ENCODE peak calls at places on chromosome 15, in nine cellular contexts. M, Y, Q, J, R, H, Z, C and I are unnamed samples.

GRCh38 chr15:39149636-39150035 is 431.2 kb upstream of the THBS1 start:
- DNase-seq in Y (no peak), Q (no peak), J (no peak), M (no peak), R (no peak), Z (no peak), C (no peak), H (no peak), I (no peak)

GRCh38 chr15:90225504-90226234 is 8.1 kb downstream of the CIB1 start:
- DNase-seq in H (no peak), R (no peak), Z (no peak), Y (peak), Q (no peak), C (no peak), M (no peak), J (no peak), I (no peak)

GRCh38 chr15:101149864-101150722 is 101.8 kb downstream of the CHSY1 start:
- DNase-seq in H (no peak), R (no peak), C (no peak), Y (no peak), Z (no peak), M (no peak), J (no peak), Q (no peak), I (no peak)

GRCh38 chr15:25684521-25685215 is 178.5 kb downstream of the ATP10A start:
- DNase-seq in J (no peak), Y (no peak), M (no peak), R (no peak), C (peak), Q (no peak), Z (no peak), H (no peak), I (no peak)

GRCh38 chr15:61227269-61228024 is 1.7 kb downstream of the RORA start:
- DNase-seq in H (peak), J (no peak), C (no peak), M (no peak), Z (no peak), Q (peak), Y (no peak), R (peak), I (peak)

GRCh38 chr15:97995881-97996603 is 35.5 kb downstream of the ARRDC4 start:
- DNase-seq in M (peak), H (peak), Z (no peak), R (peak), Y (no peak), Q (no peak), J (no peak), C (no peak), I (no peak)

GRCh38 chr15:50365570-50365969 is 10.6 kb upstream of the GABPB1 start:
- DNase-seq in Q (no peak), H (no peak), M (no peak), R (no peak), Y (no peak), Z (no peak), C (no peak), J (no peak), I (no peak)

GRCh38 chr15:38373016-38373415 is 80.9 kb upstream of the FAM98B start:
- DNase-seq in R (no peak), Q (no peak), H (no peak), J (no peak), Z (no peak), M (no peak), Y (no peak), C (no peak), I (no peak)

GRCh38 chr15:48389701-48390143 is 58.5 kb downstream of the DUT start:
- DNase-seq in M (no peak), R (no peak), Z (no peak), J (no peak), Q (no peak), H (no peak), Y (no peak), C (no peak), I (no peak)

GRCh38 chr15:43958894-43959330 is 132.1 kb downstream of the WDR76 start:
- DNase-seq in Q (no peak), Y (no peak), R (no peak), M (no peak), H (no peak), C (no peak), Z (no peak), J (peak), I (peak)

GRCh38 chr15:36501063-36501678 is 78.3 kb upstream of the CDIN1 start:
- DNase-seq in R (no peak), Y (no peak), H (peak), J (peak), M (peak), Z (peak), C (peak), Q (peak), I (peak)

GRCh38 chr15:64915518-64916227 is 4.0 kb downstream of the ANKDD1A start:
- DNase-seq in Q (no peak), J (no peak), R (no peak), M (no peak), C (no peak), Z (no peak), H (no peak), Y (no peak), I (no peak)

GRCh38 chr15:100728371-100729201 is 126.2 kb downstream of the ASB7 start:
- DNase-seq in Z (no peak), C (no peak), M (no peak), R (no peak), H (no peak), J (no peak), Y (no peak), Q (no peak), I (no peak)

GRCh38 chr15:91864669-91865068 is 11.2 kb downstream of the SLCO3A1 start:
- DNase-seq in C (no peak), M (peak), Z (no peak), J (no peak), H (no peak), Q (no peak), R (peak), Y (no peak), I (no peak)

GRCh38 chr15:45140851-45141250 is 11.1 kb downstream of the DUOX1 start:
- DNase-seq in M (no peak), Q (no peak), Z (no peak), J (no peak), R (no peak), H (no peak), C (no peak), Y (no peak), I (no peak)

GRCh38 chr15:25089577-25089976 is 134.8 kb downstream of the SNRPN start:
- DNase-seq in C (no peak), Z (no peak), H (no peak), Y (no peak), R (no peak), J (no peak), M (no peak), Q (no peak), I (no peak)

GRCh38 chr15:45372032-45372995 is 6.0 kb downstream of the GATM start:
- DNase-seq in H (no peak), Z (no peak), J (no peak), Y (no peak), M (no peak), C (no peak), Q (no peak), R (no peak), I (no peak)

GRCh38 chr15:81049835-81050234 is 49.1 kb downstream of the TLNRD1 start:
- DNase-seq in R (no peak), M (no peak), H (no peak), J (no peak), Z (no peak), Y (no peak), C (no peak), Q (no peak), I (no peak)

GRCh38 chr15:70505411-70505919 is 257.9 kb downstream of the UACA start:
- DNase-seq in Y (no peak), J (no peak), Q (peak), M (peak), Z (no peak), R (no peak), H (no peak), C (no peak), I (peak)

GRCh38 chr15:28915041-28915810 is 29.5 kb downstream of the APBA2 start:
- DNase-seq in Y (no peak), C (no peak), Z (no peak), J (no peak), R (no peak), Q (no peak), M (no peak), H (no peak), I (no peak)

GRCh38 chr15:45903283-45903682 is 268.5 kb downstream of the SQOR start:
- DNase-seq in C (no peak), Z (no peak), M (no peak), Y (no peak), H (no peak), J (no peak), R (no peak), Q (no peak), I (no peak)